ENCODE peak calls at places on chromosomes 2 and 18, in nine cellular contexts. One of them, this sample, is unnamed.

GRCh38 chr18:712401-713134 is at the start of gene ENOSF1:
- DNase-seq in sigmoid colon: peak
- DNase-seq in AG04450: peak
- DNase-seq in NCI-H1417 treated with DMSO at 0.1 percent for 48 hours: no peak
- DNase-seq in anterior cingulate cortex: peak
- DNase-seq in caudate nucleus: peak
- DNase-seq in fibroblast of mammary gland: peak
- DNase-seq in T-cell: peak
- DNase-seq in heart left ventricle: peak
- DNase-seq in this sample: peak

GRCh38 chr2:99729104-99729503 is 239.3 kb upstream of the REV1 start:
- DNase-seq in NCI-H1417 treated with DMSO at 0.1 percent for 48 hours: no peak
- DNase-seq in sigmoid colon: no peak
- DNase-seq in fibroblast of mammary gland: no peak
- DNase-seq in caudate nucleus: no peak
- DNase-seq in anterior cingulate cortex: no peak
- DNase-seq in AG04450: no peak
- DNase-seq in T-cell: no peak
- DNase-seq in heart left ventricle: no peak
- DNase-seq in this sample: no peak

GRCh38 chr2:8115966-8116365 is 565.9 kb upstream of the ID2 start:
- DNase-seq in heart left ventricle: no peak
- DNase-seq in fibroblast of mammary gland: peak
- DNase-seq in T-cell: no peak
- DNase-seq in caudate nucleus: no peak
- DNase-seq in anterior cingulate cortex: no peak
- DNase-seq in AG04450: no peak
- DNase-seq in NCI-H1417 treated with DMSO at 0.1 percent for 48 hours: no peak
- DNase-seq in sigmoid colon: no peak
- DNase-seq in this sample: no peak

GRCh38 chr2:113791697-113792590 is 35.5 kb upstream of the SLC35F5 start:
- DNase-seq in NCI-H1417 treated with DMSO at 0.1 percent for 48 hours: no peak
- DNase-seq in AG04450: no peak
- DNase-seq in caudate nucleus: no peak
- DNase-seq in heart left ventricle: no peak
- DNase-seq in sigmoid colon: no peak
- DNase-seq in fibroblast of mammary gland: no peak
- DNase-seq in anterior cingulate cortex: no peak
- DNase-seq in T-cell: no peak
- DNase-seq in this sample: peak

GRCh38 chr2:10434885-10435419 is 13.2 kb downstream of the ODC1 start:
- DNase-seq in sigmoid colon: peak
- DNase-seq in heart left ventricle: peak
- DNase-seq in anterior cingulate cortex: peak
- DNase-seq in NCI-H1417 treated with DMSO at 0.1 percent for 48 hours: peak
- DNase-seq in AG04450: peak
- DNase-seq in T-cell: peak
- DNase-seq in fibroblast of mammary gland: peak
- DNase-seq in caudate nucleus: peak
- DNase-seq in this sample: peak

GRCh38 chr2:20562540-20563225 is 88.2 kb downstream of the HS1BP3 start:
- DNase-seq in fibroblast of mammary gland: peak
- DNase-seq in sigmoid colon: no peak
- DNase-seq in anterior cingulate cortex: no peak
- DNase-seq in AG04450: no peak
- DNase-seq in caudate nucleus: peak
- DNase-seq in heart left ventricle: no peak
- DNase-seq in NCI-H1417 treated with DMSO at 0.1 percent for 48 hours: no peak
- DNase-seq in T-cell: no peak
- DNase-seq in this sample: no peak

GRCh38 chr2:196479350-196479749 is 160.2 kb upstream of the CCDC150 start:
- DNase-seq in NCI-H1417 treated with DMSO at 0.1 percent for 48 hours: no peak
- DNase-seq in heart left ventricle: no peak
- DNase-seq in T-cell: no peak
- DNase-seq in sigmoid colon: no peak
- DNase-seq in AG04450: no peak
- DNase-seq in anterior cingulate cortex: no peak
- DNase-seq in caudate nucleus: no peak
- DNase-seq in fibroblast of mammary gland: peak
- DNase-seq in this sample: no peak

GRCh38 chr18:51523671-51524070 is 326.2 kb upstream of the MEX3C start:
- DNase-seq in NCI-H1417 treated with DMSO at 0.1 percent for 48 hours: no peak
- DNase-seq in heart left ventricle: no peak
- DNase-seq in T-cell: no peak
- DNase-seq in caudate nucleus: no peak
- DNase-seq in sigmoid colon: no peak
- DNase-seq in anterior cingulate cortex: no peak
- DNase-seq in fibroblast of mammary gland: no peak
- DNase-seq in AG04450: no peak
- DNase-seq in this sample: no peak

GRCh38 chr2:5723791-5724735 is 31.9 kb downstream of the SOX11 start:
- DNase-seq in T-cell: no peak
- DNase-seq in AG04450: no peak
- DNase-seq in sigmoid colon: no peak
- DNase-seq in heart left ventricle: no peak
- DNase-seq in caudate nucleus: no peak
- DNase-seq in NCI-H1417 treated with DMSO at 0.1 percent for 48 hours: no peak
- DNase-seq in fibroblast of mammary gland: no peak
- DNase-seq in anterior cingulate cortex: no peak
- DNase-seq in this sample: no peak

GRCh38 chr18:58288922-58289797 is 245.1 kb downstream of the NEDD4L start:
- DNase-seq in heart left ventricle: no peak
- DNase-seq in NCI-H1417 treated with DMSO at 0.1 percent for 48 hours: no peak
- DNase-seq in sigmoid colon: no peak
- DNase-seq in anterior cingulate cortex: no peak
- DNase-seq in fibroblast of mammary gland: no peak
- DNase-seq in caudate nucleus: peak
- DNase-seq in AG04450: no peak
- DNase-seq in T-cell: no peak
- DNase-seq in this sample: no peak

GRCh38 chr18:47113796-47114540 is 36.3 kb downstream of the HDHD2 start:
- DNase-seq in sigmoid colon: no peak
- DNase-seq in T-cell: no peak
- DNase-seq in NCI-H1417 treated with DMSO at 0.1 percent for 48 hours: no peak
- DNase-seq in anterior cingulate cortex: no peak
- DNase-seq in fibroblast of mammary gland: peak
- DNase-seq in heart left ventricle: no peak
- DNase-seq in AG04450: no peak
- DNase-seq in caudate nucleus: no peak
- DNase-seq in this sample: no peak

GRCh38 chr2:227884511-227884947 is 13.1 kb downstream of the DAW1 start:
- DNase-seq in anterior cingulate cortex: peak
- DNase-seq in sigmoid colon: no peak
- DNase-seq in T-cell: peak
- DNase-seq in caudate nucleus: no peak
- DNase-seq in fibroblast of mammary gland: peak
- DNase-seq in heart left ventricle: peak
- DNase-seq in AG04450: peak
- DNase-seq in NCI-H1417 treated with DMSO at 0.1 percent for 48 hours: no peak
- DNase-seq in this sample: peak

GRCh38 chr2:231670892-231671616 is 37.3 kb upstream of the PTMA start:
- DNase-seq in anterior cingulate cortex: no peak
- DNase-seq in sigmoid colon: peak
- DNase-seq in T-cell: no peak
- DNase-seq in AG04450: no peak
- DNase-seq in fibroblast of mammary gland: no peak
- DNase-seq in NCI-H1417 treated with DMSO at 0.1 percent for 48 hours: no peak
- DNase-seq in heart left ventricle: no peak
- DNase-seq in caudate nucleus: no peak
- DNase-seq in this sample: no peak

GRCh38 chr2:222057249-222058073 is 241.3 kb downstream of the PAX3 start:
- DNase-seq in AG04450: no peak
- DNase-seq in anterior cingulate cortex: no peak
- DNase-seq in NCI-H1417 treated with DMSO at 0.1 percent for 48 hours: no peak
- DNase-seq in sigmoid colon: no peak
- DNase-seq in heart left ventricle: no peak
- DNase-seq in caudate nucleus: no peak
- DNase-seq in T-cell: no peak
- DNase-seq in fibroblast of mammary gland: peak
- DNase-seq in this sample: no peak

GRCh38 chr2:226434702-226435101 is 364.9 kb downstream of the IRS1 start:
- DNase-seq in anterior cingulate cortex: no peak
- DNase-seq in caudate nucleus: no peak
- DNase-seq in heart left ventricle: no peak
- DNase-seq in sigmoid colon: no peak
- DNase-seq in AG04450: no peak
- DNase-seq in T-cell: no peak
- DNase-seq in fibroblast of mammary gland: no peak
- DNase-seq in NCI-H1417 treated with DMSO at 0.1 percent for 48 hours: no peak
- DNase-seq in this sample: no peak

GRCh38 chr2:65788556-65788955 is 356.2 kb upstream of the SPRED2 start:
- DNase-seq in heart left ventricle: no peak
- DNase-seq in NCI-H1417 treated with DMSO at 0.1 percent for 48 hours: no peak
- DNase-seq in fibroblast of mammary gland: no peak
- DNase-seq in sigmoid colon: no peak
- DNase-seq in AG04450: no peak
- DNase-seq in T-cell: no peak
- DNase-seq in caudate nucleus: no peak
- DNase-seq in anterior cingulate cortex: no peak
- DNase-seq in this sample: no peak

GRCh38 chr2:85744771-85745601 is 8.8 kb upstream of the ATOH8 start:
- DNase-seq in T-cell: no peak
- DNase-seq in NCI-H1417 treated with DMSO at 0.1 percent for 48 hours: no peak
- DNase-seq in anterior cingulate cortex: no peak
- DNase-seq in heart left ventricle: peak
- DNase-seq in sigmoid colon: peak
- DNase-seq in caudate nucleus: peak
- DNase-seq in fibroblast of mammary gland: peak
- DNase-seq in AG04450: no peak
- DNase-seq in this sample: no peak

GRCh38 chr2:204150695-204151240 is 214.2 kb downstream of the ICOS start:
- DNase-seq in fibroblast of mammary gland: no peak
- DNase-seq in NCI-H1417 treated with DMSO at 0.1 percent for 48 hours: no peak
- DNase-seq in caudate nucleus: no peak
- DNase-seq in T-cell: no peak
- DNase-seq in heart left ventricle: no peak
- DNase-seq in AG04450: no peak
- DNase-seq in anterior cingulate cortex: no peak
- DNase-seq in sigmoid colon: no peak
- DNase-seq in this sample: no peak

GRCh38 chr2:96930351-96931015 is 55.9 kb downstream of the FAM178B start:
- DNase-seq in anterior cingulate cortex: no peak
- DNase-seq in heart left ventricle: no peak
- DNase-seq in caudate nucleus: no peak
- DNase-seq in sigmoid colon: no peak
- DNase-seq in NCI-H1417 treated with DMSO at 0.1 percent for 48 hours: no peak
- DNase-seq in fibroblast of mammary gland: no peak
- DNase-seq in T-cell: no peak
- DNase-seq in AG04450: no peak
- DNase-seq in this sample: no peak

This sample was measured in activated naive CD4-positive, alpha-beta T cell treated with anti-CD3 and anti-CD28 coated beads for 36 hours.